ENCODE peak calls at places on chromosomes 2 and 18, in seven cellular contexts. S is transverse colon, A is cardiac muscle cell, H is heart right ventricle, Q is uterus, U is PC-9, G is lower lobe of right lung. Y is an unnamed sample. For H3K4me1, the result is how much of the 10 kb centered on the place peaks cover.

GRCh38 chr18:77990901-77991300 is 741.3 kb downstream of the GALR1 start:
- DNase-seq in S (no peak), A (no peak), H (no peak), Q (no peak), U (no peak), G (no peak), Y (no peak)

GRCh38 chr2:200308421-200309295 is 2.2 kb downstream of the SPATS2L start:
- DNase-seq in S (no peak), A (peak), H (no peak), Q (no peak), U (no peak), G (no peak), Y (no peak)

GRCh38 chr18:74804677-74805076 is 207.0 kb downstream of the ZNF407 start:
- DNase-seq in S (no peak), A (peak), H (no peak), Q (no peak), U (no peak), G (no peak), Y (peak)

GRCh38 chr2:73013941-73014340 is 57.6 kb downstream of the SFXN5 start:
- DNase-seq in S (no peak), A (no peak), H (no peak), Q (no peak), U (no peak), G (no peak), Y (no peak)

GRCh38 chr18:32289480-32290075 is 99.7 kb downstream of the MEP1B start:
- DNase-seq in S (peak), A (peak), H (peak), Q (no peak), U (no peak), G (no peak), Y (peak)

GRCh38 chr2:20091305-20091991 is 40.0 kb upstream of the LAPTM4A start:
- DNase-seq in S (peak), A (no peak), H (peak), Q (peak), U (no peak), G (no peak), Y (no peak)

GRCh38 chr2:234081970-234082822 is 31.7 kb downstream of the SPP2 start:
- DNase-seq in S (peak), A (no peak), H (no peak), Q (no peak), U (peak), G (peak), Y (no peak)

GRCh38 chr2:118153433-118153832 is 65.2 kb downstream of the INSIG2 start:
- DNase-seq in S (no peak), A (no peak), H (no peak), Q (no peak), U (no peak), G (no peak), Y (no peak)

GRCh38 chr2:42906115-42906556 is 113.8 kb upstream of the HAAO start:
- DNase-seq in S (no peak), A (no peak), H (no peak), Q (no peak), U (no peak), G (no peak), Y (no peak)

GRCh38 chr2:168790226-168790902 is 12.1 kb upstream of the NOSTRIN start:
- DNase-seq in S (no peak), A (no peak), H (no peak), Q (no peak), U (no peak), G (no peak), Y (no peak)

GRCh38 chr2:27308359-27308875 is at the start of gene UCN:
- DNase-seq in S (no peak), A (peak), H (peak), Q (no peak), U (no peak), G (peak), Y (peak)

GRCh38 chr2:236947294-236947693 is 138.4 kb upstream of the COPS8 start:
- DNase-seq in S (no peak), A (no peak), H (no peak), Q (no peak), U (no peak), G (no peak), Y (no peak)

GRCh38 chr2:237662671-237663093 is 35.3 kb downstream of the LRRFIP1 start:
- DNase-seq in S (peak), A (peak), H (peak), Q (peak), U (peak), G (peak), Y (peak)

GRCh38 chr2:152068226-152068625 is 30.6 kb downstream of the CACNB4 start:
- DNase-seq in S (no peak), A (no peak), H (no peak), Q (no peak), U (no peak), G (no peak), Y (no peak)

GRCh38 chr2:207153266-207153990 is 12.3 kb downstream of the KLF7 start:
- DNase-seq in S (no peak), A (no peak), H (no peak), Q (no peak), U (no peak), G (no peak), Y (no peak)

GRCh38 chr2:148534416-148535205 is 109.9 kb upstream of the EPC2 start:
- DNase-seq in S (no peak), A (peak), H (no peak), Q (peak), U (no peak), G (no peak), Y (no peak)

GRCh38 chr2:153059338-153060052 is 341.1 kb downstream of the ARL6IP6 start:
- DNase-seq in S (no peak), A (peak), H (no peak), Q (no peak), U (peak), G (no peak), Y (no peak)

GRCh38 chr2:161223139-161223732 is 63.0 kb downstream of the TANK start:
- DNase-seq in S (no peak), A (peak), H (no peak), Q (no peak), U (no peak), G (no peak), Y (no peak)

GRCh38 chr18:74905245-74905644 is 303.7 kb downstream of the PTGR3 start:
- DNase-seq in S (peak), A (no peak), H (no peak), Q (no peak), U (no peak), G (no peak), Y (no peak)

GRCh38 chr2:222707102-222707688 is 35.7 kb downstream of the MOGAT1 start:
- DNase-seq in S (no peak), A (no peak), H (no peak), Q (no peak), U (no peak), G (no peak), Y (no peak)

GRCh38 chr2:171673928-171674327 is 13.3 kb upstream of the DYNC1I2 start:
- DNase-seq in S (no peak), A (no peak), H (no peak), Q (no peak), U (no peak), G (no peak), Y (no peak)

DNA sequence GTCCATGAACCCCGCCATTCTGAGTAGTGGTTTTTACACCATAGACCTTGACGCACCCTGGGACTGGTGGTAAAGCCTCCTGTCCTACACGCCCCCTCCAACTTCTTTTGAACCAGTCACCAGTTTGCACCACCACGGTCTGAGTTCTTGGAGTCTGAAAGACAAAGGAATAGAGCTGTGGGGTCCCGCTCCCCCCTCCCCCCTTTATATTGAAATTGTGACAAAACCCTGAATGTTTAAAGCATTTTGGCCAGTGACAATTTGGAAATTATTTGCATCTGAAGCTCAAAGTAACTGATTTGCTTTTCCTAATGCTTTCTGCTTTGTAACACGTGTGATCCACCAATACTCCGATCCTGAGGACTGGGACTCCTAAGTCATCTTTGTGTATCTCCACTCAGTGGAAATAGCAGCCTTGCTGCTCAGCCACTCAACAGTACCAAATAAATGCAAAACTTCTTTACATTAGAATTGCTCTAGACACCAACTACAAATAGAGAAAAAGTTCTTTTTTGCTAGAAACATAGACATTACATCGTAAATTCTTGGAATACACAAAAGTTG is 768 bp upstream of the SRSF7 start:
- DNase-seq in S (no peak), A (peak), H (no peak), Q (no peak), U (no peak), G (no peak), Y (peak)
- H3K4me3 ChIP-seq in S (no peak), A (peak), H (peak), Q (peak), U (peak), G (peak), Y (peak)

GRCh38 chr2:98508690-98509054 is 64.0 kb downstream of the INPP4A start:
- DNase-seq in S (peak), A (no peak), H (peak), Q (peak), U (no peak), G (peak), Y (no peak)
- H3K4me1 ChIP-seq in S (under half), A (under half), H (half or more), Q (under half), U (under half), G (half or more), Y (under half)

GRCh38 chr2:1766851-1767771 is 22.8 kb upstream of the PXDN start:
- DNase-seq in S (no peak), A (no peak), H (no peak), Q (no peak), U (peak), G (peak), Y (no peak)
- H3K4me3 ChIP-seq in S (no peak), A (no peak), H (no peak), Q (no peak), U (no peak), G (no peak), Y (no peak)

DNA sequence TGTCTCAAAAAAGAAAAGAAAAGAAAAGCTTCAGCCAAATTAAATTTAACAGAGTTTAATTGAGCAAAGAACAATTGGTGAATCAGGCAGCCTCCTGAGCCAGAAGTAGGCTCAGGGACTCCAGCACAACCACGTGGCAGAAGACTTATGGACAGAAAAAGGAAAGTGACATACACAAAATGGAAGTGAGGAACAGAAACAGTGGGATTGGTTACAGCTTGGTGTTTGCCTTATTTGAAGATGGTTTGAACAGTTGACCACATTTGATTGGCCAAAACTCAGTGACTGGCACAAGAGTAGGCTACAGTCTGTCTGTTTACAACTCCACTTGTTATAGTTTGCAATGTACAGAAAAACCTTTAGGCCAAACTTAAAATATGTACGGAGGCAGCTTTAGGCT is 83.1 kb downstream of the SOCS6 start:
- DNase-seq in S (no peak), A (no peak), H (no peak), Q (no peak), U (no peak), G (no peak), Y (no peak)
- H3K4me1 ChIP-seq in S (under half), A (under half), H (under half), Q (under half), U (under half), G (under half), Y (under half)

GRCh38 chr2:287471-287885 is 413 bp downstream of the ALKAL2 start:
- DNase-seq in S (peak), A (peak), H (no peak), Q (peak), U (no peak), G (peak), Y (no peak)
- H3K4me3 ChIP-seq in S (peak), A (peak), H (peak), Q (peak), U (no peak), G (peak), Y (no peak)